ENCODE peak calls at places on chromosome 14, in nine cellular contexts. J is WERI-Rb-1; W is CD8-positive, alpha-beta T cell; V is pancreas; U is esophagus squamous epithelium; C is fibroblast of lung; F is sigmoid colon; I is ovary; T is lower lobe of right lung. Y is an unnamed sample.

GRCh38 chr14:54976316-54976715 is 50.6 kb downstream of the WDHD1 start:
- DNase-seq in V (no peak), U (no peak), F (no peak), W (no peak), J (no peak), I (no peak), C (peak; percentile 71), T (no peak), Y (peak; percentile 32)

GRCh38 chr14:69092840-69093422 is 60.0 kb downstream of the DCAF5 start:
- DNase-seq in C (no peak), I (no peak), F (no peak), J (no peak), W (no peak), U (no peak), T (no peak), V (no peak), Y (no peak)

GRCh38 chr14:68888025-68888850 is 90.9 kb downstream of the ACTN1 start:
- DNase-seq in C (no peak), T (no peak), V (no peak), I (no peak), W (no peak), J (no peak), U (no peak), F (peak; percentile 86), Y (no peak)

GRCh38 chr14:104602315-104602932 is 2.1 kb downstream of the TMEM179 start:
- DNase-seq in W (no peak), J (no peak), T (no peak), U (no peak), F (peak; percentile 46), V (no peak), I (no peak), C (no peak), Y (no peak)

GRCh38 chr14:89349196-89350008 is 67.6 kb downstream of the FOXN3 start:
- DNase-seq in W (peak; percentile 34), T (no peak), F (peak; percentile 81), U (no peak), I (no peak), J (peak; percentile 22), C (peak; percentile 32), V (peak; percentile 69), Y (no peak)

GRCh38 chr14:67569011-67569650 is 30.9 kb downstream of the PIGH start:
- DNase-seq in U (no peak), V (no peak), I (no peak), T (peak; percentile 25), J (peak; percentile 37), W (no peak), F (peak; percentile 49), C (no peak), Y (no peak)

GRCh38 chr14:79629891-79630560 is 581.3 kb downstream of the DIO2 start:
- DNase-seq in F (no peak), J (no peak), U (no peak), C (no peak), V (no peak), I (no peak), W (no peak), T (no peak), Y (no peak)

GRCh38 chr14:105087963-105088811 is 23.0 kb upstream of the GPR132 start:
- DNase-seq in U (no peak), J (no peak), T (peak; percentile 62), F (peak; percentile 74), W (no peak), C (peak; percentile 84), I (peak; percentile 88), V (peak; percentile 83), Y (no peak)

GRCh38 chr14:87000071-87000470 is 992.9 kb downstream of the GALC start:
- DNase-seq in T (no peak), J (peak; percentile 59), U (no peak), F (no peak), V (no peak), C (no peak), I (no peak), W (no peak), Y (peak; percentile 39)

GRCh38 chr14:105486974-105487448 is 325 bp downstream of the CRIP1 start:
- DNase-seq in U (no peak), F (peak; percentile 89), T (peak; percentile 81), I (no peak), V (no peak), J (no peak), C (no peak), W (peak; percentile 56), Y (no peak)

GRCh38 chr14:54805521-54806322 is 96.9 kb downstream of the GCH1 start:
- DNase-seq in T (peak; percentile 85), V (peak; percentile 83), J (peak; percentile 83), F (peak; percentile 89), I (peak; percentile 86), W (peak; percentile 60), U (no peak), C (peak; percentile 79), Y (peak; percentile 90)

DNA sequence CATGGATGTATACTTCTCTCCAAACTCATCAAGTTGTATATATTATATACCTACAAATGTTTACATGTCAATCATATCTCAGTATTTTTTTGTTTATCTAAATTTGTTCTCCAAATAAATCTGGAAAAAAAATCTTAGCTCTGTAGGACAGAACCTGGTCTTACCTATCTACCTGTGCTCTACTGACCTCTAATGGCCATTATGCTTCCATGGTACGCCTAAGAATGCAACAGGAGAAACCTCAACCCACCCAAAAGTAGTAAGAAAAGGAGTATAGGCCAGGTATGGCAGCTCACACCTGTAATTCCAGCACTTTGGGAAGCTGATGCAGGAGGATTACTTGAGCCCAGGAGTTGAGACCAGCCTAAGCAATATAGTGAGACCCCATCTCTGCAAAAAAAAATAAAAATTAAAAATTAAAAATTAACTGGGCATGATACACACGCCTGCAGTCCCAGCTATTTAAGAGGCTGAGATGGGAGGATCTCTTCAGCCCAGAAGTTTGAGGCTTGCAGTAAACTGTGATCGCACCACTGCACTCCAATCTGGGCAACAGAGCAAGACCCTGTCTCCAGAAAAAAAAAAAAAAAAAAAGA is 8.7 kb downstream of the OR11H4 start:
- DNase-seq in V (no peak), U (no peak), J (no peak), F (no peak), W (no peak), C (no peak), T (no peak), I (no peak), Y (peak; percentile 21)
- H3K9me3 ChIP-seq in V (no peaks in the 10 kb centered on the region), U (no peaks in the 10 kb centered on the region), J (peaks cover 3% of the 10 kb centered on the region), F (peaks cover 3% of the 10 kb centered on the region), W (no peaks in the 10 kb centered on the region), C (no peaks in the 10 kb centered on the region), T (no peaks in the 10 kb centered on the region), I (no peaks in the 10 kb centered on the region), Y (no peaks in the 10 kb centered on the region)

GRCh38 chr14:83798421-83798820 is 1731.5 kb upstream of the FLRT2 start:
- DNase-seq in I (no peak), V (no peak), T (no peak), J (no peak), W (no peak), U (no peak), F (no peak), C (no peak), Y (no peak)

GRCh38 chr14:83799230-83799629 is 1730.7 kb upstream of the FLRT2 start:
- DNase-seq in I (no peak), V (no peak), F (no peak), J (no peak), T (no peak), C (no peak), W (no peak), U (no peak), Y (no peak)
- H3K4me3 ChIP-seq in I (no peak overlapping the region), V (no peak overlapping the region), F (no peak overlapping the region), J (no peak overlapping the region), T (no peak overlapping the region), C (no peak overlapping the region), W (no peak overlapping the region), U (no peak overlapping the region), Y (no peak overlapping the region)

GRCh38 chr14:61568572-61569011 is 126.7 kb upstream of the HIF1A start:
- DNase-seq in I (peak; percentile 57), U (peak; percentile 28), W (peak; percentile 77), J (no peak), F (no peak), C (no peak), T (peak; percentile 65), V (peak; percentile 86), Y (no peak)
- TF ChIP-seq CTCF in I (no peak), U (no peak), W (no peak), J (no peak), F (no peak), C (no peak), T (no peak), V (no peak), Y (no peak)

GRCh38 chr14:98859301-98859700 is 412.7 kb downstream of the BCL11B start:
- DNase-seq in V (no peak), C (no peak), W (no peak), T (no peak), F (no peak), I (no peak), J (no peak), U (no peak), Y (no peak)
- H3K9me3 ChIP-seq in V (no peaks in the 10 kb centered on the region), C (no peaks in the 10 kb centered on the region), W (no peaks in the 10 kb centered on the region), T (no peaks in the 10 kb centered on the region), F (no peaks in the 10 kb centered on the region), I (no peaks in the 10 kb centered on the region), J (no peaks in the 10 kb centered on the region), U (no peaks in the 10 kb centered on the region), Y (no peaks in the 10 kb centered on the region)

Y was measured in A673.